ENCODE peak calls at places on chromosomes 12 and 14, in six cellular contexts. Z is stimulated activated CD8-positive, alpha-beta memory T cell treated with anti-CD3 and anti-CD28 coated beads, Interleukin-12 subunit alpha, Interleukin-12 subunit beta, amount 100 ng/mL, for 1 hour; I is iPS DF 19.7; U is HEK293T; E is EH; C is stomach. S is an unnamed sample.

GRCh38 chr12:118102070-118102469 is 1.7 kb downstream of the VSIG10 start:
- DNase-seq in Z (no peak), E (peak; percentile 53), U (no peak), C (no peak), I (no peak), S (no peak)

GRCh38 chr14:103607039-103607668 is 21.9 kb upstream of the KLC1 start:
- DNase-seq in C (peak; percentile 52), U (no peak), I (no peak), Z (peak; percentile 13), E (peak; percentile 95), S (peak; percentile 88)

GRCh38 chr12:5665615-5666014 is 233.7 kb downstream of the NTF3 start:
- DNase-seq in Z (no peak), C (no peak), I (no peak), E (peak; percentile 97), U (no peak), S (no peak)

GRCh38 chr12:105741786-105742566 is 396.8 kb downstream of the NUAK1 start:
- DNase-seq in E (peak; percentile 97), Z (no peak), I (no peak), C (no peak), U (no peak), S (no peak)

GRCh38 chr14:75875958-75876357 is 105.8 kb downstream of the TGFB3 start:
- DNase-seq in Z (no peak), I (no peak), E (no peak), C (no peak), U (no peak), S (no peak)

GRCh38 chr12:65125247-65125646 is 4.1 kb upstream of the WIF1 start:
- DNase-seq in U (no peak), C (no peak), E (no peak), Z (no peak), I (no peak), S (no peak)

GRCh38 chr12:102023343-102023930 is 38.4 kb downstream of the WASHC3 start:
- DNase-seq in I (no peak), C (no peak), Z (no peak), E (peak; percentile 73), U (no peak), S (no peak)

GRCh38 chr14:54698501-54698900 is 131.6 kb downstream of the SAMD4A start:
- DNase-seq in Z (no peak), I (no peak), C (no peak), U (no peak), E (no peak), S (no peak)

GRCh38 chr14:39469094-39469710 is 37.0 kb upstream of the FBXO33 start:
- DNase-seq in E (peak; percentile 13), Z (peak; percentile 13), C (no peak), I (peak; percentile 25), U (peak; percentile 12), S (peak; percentile 4)

GRCh38 chr12:128813392-128813791 is 10.4 kb downstream of the SLC15A4 start:
- DNase-seq in U (no peak), I (no peak), Z (no peak), E (peak; percentile 43), C (peak; percentile 15), S (no peak)

GRCh38 chr12:42372154-42372791 is 46.3 kb downstream of the PPHLN1 start:
- DNase-seq in C (no peak), E (peak; percentile 61), Z (no peak), U (peak; percentile 56), I (peak; percentile 48), S (peak; percentile 64)

GRCh38 chr12:113220593-113221180 is 577 bp upstream of the TPCN1 start:
- DNase-seq in C (no peak), U (no peak), E (no peak), I (no peak), Z (no peak), S (no peak)

GRCh38 chr12:2335517-2335916 is 282.7 kb downstream of the CACNA1C start:
- DNase-seq in I (no peak), U (no peak), C (no peak), E (peak; percentile 67), Z (no peak), S (no peak)

S was measured in Jurkat, Clone E6-1.